ENCODE peak calls at places on chromosome 20, in six cellular contexts. R, B, M, S, A and K are unnamed samples. For H3K4me1, the result is how much of the 10 kb centered on the place peaks cover.

GRCh38 chr20:34791289-34792020 is 34.0 kb downstream of the NCOA6 start:
- DNase-seq in R (no peak), B (no peak), M (no peak), S (no peak), A (no peak), K (no peak)

GRCh38 chr20:35629432-35630145 is 14.0 kb downstream of the SPAG4 start:
- DNase-seq in R (no peak), B (peak), M (no peak), S (no peak), A (no peak), K (no peak)

GRCh38 chr20:13610205-13610604 is 28.5 kb downstream of the TASP1 start:
- DNase-seq in R (no peak), B (no peak), M (no peak), S (no peak), A (no peak), K (no peak)

GRCh38 chr20:36167826-36168634 is 13.5 kb downstream of the EPB41L1 start:
- DNase-seq in R (no peak), B (no peak), M (peak), S (no peak), A (no peak), K (no peak)

GRCh38 chr20:57323034-57323433 is 6.6 kb upstream of the SPO11 start:
- DNase-seq in R (peak), B (no peak), M (no peak), S (no peak), A (no peak), K (peak)

GRCh38 chr20:56628873-56629463 is at the start of gene TFAP2C:
- DNase-seq in R (peak), B (peak), M (peak), S (peak), A (no peak), K (peak)

GRCh38 chr20:33986560-33987216 is 7.0 kb upstream of the RALY start:
- DNase-seq in R (no peak), B (no peak), M (no peak), S (no peak), A (no peak), K (no peak)

GRCh38 chr20:11451793-11452291 is 465.9 kb upstream of the BTBD3 start:
- DNase-seq in R (no peak), B (no peak), M (no peak), S (no peak), A (no peak), K (no peak)

GRCh38 chr20:13099676-13100075 is 90.9 kb downstream of the SPTLC3 start:
- DNase-seq in R (no peak), B (no peak), M (no peak), S (no peak), A (no peak), K (no peak)

GRCh38 chr20:19893356-19893755 is 123.8 kb upstream of the NAA20 start:
- DNase-seq in R (no peak), B (no peak), M (no peak), S (no peak), A (no peak), K (no peak)

GRCh38 chr20:57529160-57529585 is 4.2 kb upstream of the CTCFL start:
- DNase-seq in R (no peak), B (no peak), M (no peak), S (no peak), A (no peak), K (peak)

GRCh38 chr20:57193094-57193493 is 73.3 kb downstream of the BMP7 start:
- DNase-seq in R (no peak), B (no peak), M (no peak), S (no peak), A (peak), K (no peak)

GRCh38 chr20:54172532-54172855 is 1.3 kb downstream of the CYP24A1 start:
- DNase-seq in R (no peak), B (no peak), M (no peak), S (no peak), A (no peak), K (no peak)

GRCh38 chr20:19433371-19434316 is 221.2 kb downstream of the SLC24A3 start:
- DNase-seq in R (no peak), B (no peak), M (no peak), S (no peak), A (no peak), K (no peak)

GRCh38 chr20:20364016-20364746 is 3.7 kb upstream of the INSM1 start:
- DNase-seq in R (no peak), B (no peak), M (no peak), S (no peak), A (peak), K (peak)

GRCh38 chr20:23646106-23646958 is 8.6 kb upstream of the CST3 start:
- DNase-seq in R (no peak), B (no peak), M (no peak), S (no peak), A (no peak), K (no peak)

GRCh38 chr20:25309395-25310267 is 61.7 kb downstream of the PYGB start:
- DNase-seq in R (peak), B (peak), M (peak), S (peak), A (peak), K (peak)

GRCh38 chr20:51372176-51372803 is 170.2 kb downstream of the NFATC2 start:
- DNase-seq in R (peak), B (peak), M (peak), S (peak), A (peak), K (peak)

GRCh38 chr20:2387180-2387577 is 6.5 kb downstream of the TGM6 start:
- DNase-seq in R (no peak), B (peak), M (peak), S (no peak), A (no peak), K (peak)

GRCh38 chr20:44832724-44833123 is 22.4 kb upstream of the RIMS4 start:
- DNase-seq in R (no peak), B (no peak), M (no peak), S (no peak), A (no peak), K (no peak)

GRCh38 chr20:61907081-61907891 is 158.4 kb downstream of the TAF4 start:
- DNase-seq in R (no peak), B (no peak), M (no peak), S (no peak), A (peak), K (no peak)

GRCh38 chr20:44110816-44111568 is 76.0 kb downstream of the JPH2 start:
- DNase-seq in R (no peak), B (no peak), M (no peak), S (no peak), A (no peak), K (no peak)

GRCh38 chr20:5033566-5033965 is 32.3 kb upstream of the SLC23A2 start:
- DNase-seq in R (no peak), B (no peak), M (no peak), S (no peak), A (no peak), K (no peak)

GRCh38 chr20:38307371-38308046 is 3.6 kb downstream of the BPI start:
- DNase-seq in R (no peak), B (no peak), M (no peak), S (no peak), A (no peak), K (no peak)

GRCh38 chr20:51402201-51402600 is 140.3 kb downstream of the NFATC2 start:
- DNase-seq in R (no peak), B (no peak), M (no peak), S (peak), A (peak), K (no peak)

GRCh38 chr20:46230811-46231282 is 77.5 kb downstream of the CDH22 start:
- DNase-seq in R (no peak), B (no peak), M (no peak), S (no peak), A (no peak), K (no peak)

GRCh38 chr20:13222319-13222716 is 1.2 kb downstream of the ISM1 start:
- DNase-seq in R (no peak), B (no peak), M (no peak), S (no peak), A (no peak), K (no peak)

GRCh38 chr20:1926237-1926636 is 31.0 kb downstream of the SIRPA start:
- DNase-seq in R (no peak), B (no peak), M (no peak), S (no peak), A (no peak), K (no peak)

GRCh38 chr20:33506576-33506975 is 16.7 kb downstream of the CBFA2T2 start:
- DNase-seq in R (no peak), B (no peak), M (no peak), S (no peak), A (no peak), K (no peak)

GRCh38 chr20:40291483-40291882 is 397.6 kb downstream of the MAFB start:
- DNase-seq in R (no peak), B (no peak), M (no peak), S (no peak), A (no peak), K (no peak)

GRCh38 chr20:41364236-41364855 is 2.3 kb downstream of the EMILIN3 start:
- DNase-seq in R (no peak), B (no peak), M (no peak), S (no peak), A (no peak), K (no peak)

GRCh38 chr20:14616003-14616402 is 278.6 kb upstream of the FLRT3 start:
- DNase-seq in R (no peak), B (no peak), M (no peak), S (no peak), A (no peak), K (no peak)

GRCh38 chr20:51500311-51500710 is 42.2 kb downstream of the NFATC2 start:
- DNase-seq in R (no peak), B (no peak), M (no peak), S (no peak), A (peak), K (no peak)

GRCh38 chr20:31861346-31862156 is 8.8 kb downstream of the DUSP15 start:
- DNase-seq in R (peak), B (peak), M (peak), S (peak), A (peak), K (peak)

GRCh38 chr20:46264391-46265266 is 43.7 kb downstream of the CDH22 start:
- DNase-seq in R (no peak), B (no peak), M (no peak), S (no peak), A (no peak), K (peak)

GRCh38 chr20:37816003-37816402 is 86.9 kb upstream of the VSTM2L start:
- DNase-seq in R (no peak), B (no peak), M (no peak), S (no peak), A (no peak), K (no peak)

GRCh38 chr20:50115041-50115512 is 2.1 kb upstream of the UBE2V1 start:
- DNase-seq in R (no peak), B (no peak), M (no peak), S (no peak), A (no peak), K (no peak)
- H3K4me3 ChIP-seq in R (peak), B (peak), M (peak), S (peak), A (peak), K (no peak)

GRCh38 chr20:63015665-63016361 is 9.0 kb upstream of the BHLHE23 start:
- DNase-seq in R (no peak), B (no peak), M (no peak), S (no peak), A (peak), K (no peak)

GRCh38 chr20:63015147-63015664 is 8.4 kb upstream of the BHLHE23 start:
- DNase-seq in R (no peak), B (no peak), M (no peak), S (no peak), A (no peak), K (no peak)

GRCh38 chr20:63017826-63018411 is 11.2 kb upstream of the BHLHE23 start:
- DNase-seq in R (no peak), B (no peak), M (no peak), S (peak), A (peak), K (no peak)

GRCh38 chr20:63016514-63017075 is 9.8 kb upstream of the BHLHE23 start:
- DNase-seq in R (no peak), B (no peak), M (no peak), S (no peak), A (peak), K (peak)

GRCh38 chr20:63017076-63017825 is 10.5 kb upstream of the BHLHE23 start:
- DNase-seq in R (no peak), B (no peak), M (no peak), S (no peak), A (no peak), K (no peak)
- H3K4me1 ChIP-seq in R (under half), B (under half), M (under half), S (under half), A (under half), K (under half)

DNA sequence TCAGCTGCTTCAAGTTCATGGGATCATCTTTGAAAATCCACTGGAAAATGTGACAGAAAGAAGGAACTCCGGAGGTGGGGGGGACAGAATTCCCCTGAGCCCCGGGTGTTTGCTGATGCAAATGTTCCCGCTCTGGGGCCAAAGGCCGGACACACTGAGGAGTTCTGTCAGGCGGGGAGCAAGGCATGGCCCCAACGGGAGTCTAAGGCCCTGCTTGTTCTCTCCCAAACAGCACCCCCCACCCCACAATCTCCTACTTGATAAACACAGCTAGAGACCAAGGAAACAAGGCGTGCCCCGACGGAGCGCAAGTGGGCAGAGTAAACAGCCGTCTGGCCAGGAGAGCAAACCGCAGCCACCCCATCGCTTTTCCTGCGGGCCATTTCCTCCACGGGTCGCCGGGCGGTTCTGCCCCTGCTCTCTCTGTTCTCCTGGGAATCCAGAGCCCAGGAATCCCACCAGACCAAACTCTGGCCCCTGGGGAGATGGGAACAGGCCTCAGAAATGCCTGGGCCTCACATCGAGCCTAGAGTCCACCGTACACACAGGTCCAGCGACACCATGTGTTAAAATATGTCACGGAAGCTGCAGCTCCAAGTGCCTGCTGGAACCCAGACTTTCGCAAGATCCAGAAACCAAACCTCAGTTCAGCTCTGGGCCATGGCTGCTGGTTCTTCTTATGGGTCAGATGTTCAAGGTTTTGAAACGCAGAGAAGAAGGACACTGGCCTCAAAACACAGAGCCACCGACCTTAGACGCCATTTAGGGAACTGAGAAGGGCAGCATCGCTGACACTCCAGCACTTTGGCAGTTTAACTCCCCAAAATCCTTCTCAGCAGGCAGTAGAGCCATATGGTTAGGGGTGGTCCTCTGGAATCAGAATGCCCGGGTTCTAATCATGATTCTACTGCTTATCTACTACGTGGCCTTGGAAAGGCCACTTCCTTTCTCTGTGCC is 104.2 kb downstream of the PREX1 start:
- DNase-seq in R (no peak), B (peak), M (no peak), S (peak), A (peak), K (peak)
- TF ChIP-seq CTCF in R (no peak), B (no peak), M (no peak), S (peak), A (no peak), K (no peak)

GRCh38 chr20:6051505-6051904 is 2.4 kb downstream of the LRRN4 start:
- DNase-seq in R (no peak), B (no peak), M (no peak), S (no peak), A (no peak), K (no peak)

GRCh38 chr20:6055161-6055783 is 1.4 kb upstream of the LRRN4 start:
- DNase-seq in R (no peak), B (no peak), M (no peak), S (no peak), A (no peak), K (no peak)

GRCh38 chr20:6053064-6053775 is 640 bp downstream of the LRRN4 start:
- DNase-seq in R (no peak), B (no peak), M (no peak), S (no peak), A (no peak), K (no peak)

GRCh38 chr20:6055981-6056569 is 2.2 kb upstream of the LRRN4 start:
- DNase-seq in R (no peak), B (no peak), M (no peak), S (no peak), A (no peak), K (no peak)

DNA sequence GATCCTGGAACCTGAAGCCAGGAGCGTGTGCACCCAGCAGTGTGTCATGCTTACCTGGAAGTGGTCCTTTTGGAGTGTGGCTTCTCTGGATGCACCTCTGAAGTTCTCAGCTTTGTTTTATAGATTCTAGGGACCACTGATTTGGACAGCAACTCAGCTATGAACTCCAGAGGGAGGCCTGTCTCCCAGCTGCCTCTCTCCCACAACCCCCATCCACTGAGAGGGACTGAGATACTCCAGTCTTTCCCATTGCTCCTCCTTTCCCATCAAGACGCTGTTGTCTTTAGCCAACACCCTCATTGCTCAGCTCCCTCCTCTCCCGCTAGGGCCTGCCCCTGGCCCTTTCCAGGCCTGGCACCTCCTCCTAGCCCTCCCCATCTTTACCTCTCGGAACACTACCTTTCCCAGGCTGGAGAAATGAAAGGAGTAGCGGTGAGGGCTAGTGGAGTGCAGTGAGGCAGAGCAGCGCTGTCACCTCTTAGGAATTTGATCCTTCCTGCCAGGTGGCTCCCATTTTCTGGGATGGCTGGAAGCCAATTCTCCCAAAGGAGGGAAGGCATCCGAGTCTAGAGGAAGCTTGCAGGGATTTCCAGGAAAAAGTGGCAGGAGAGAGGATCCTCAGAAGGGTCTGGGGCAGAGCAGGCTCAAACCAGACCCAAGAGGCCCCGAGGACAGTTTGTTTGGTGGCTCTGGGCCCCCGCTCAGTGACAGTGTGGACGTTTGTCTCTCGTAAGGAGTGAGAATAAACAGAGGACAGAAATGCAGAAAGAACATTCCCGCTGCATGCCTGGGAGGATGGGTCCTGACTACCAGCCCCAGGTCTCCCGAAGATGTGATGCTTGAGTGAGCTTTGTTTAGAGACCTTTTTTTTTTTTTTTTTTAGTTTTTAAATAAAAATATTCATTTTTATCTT is at the start of gene LRRN4:
- DNase-seq in R (no peak), B (no peak), M (no peak), S (peak), A (no peak), K (no peak)
- H3K4me3 ChIP-seq in R (no peak), B (no peak), M (no peak), S (peak), A (no peak), K (no peak)

GRCh38 chr20:58987790-58988564 is 6.9 kb downstream of the NELFCD start:
- DNase-seq in R (no peak), B (peak), M (no peak), S (no peak), A (peak), K (no peak)

GRCh38 chr20:58985656-58986055 is 4.6 kb downstream of the NELFCD start:
- DNase-seq in R (no peak), B (peak), M (no peak), S (no peak), A (no peak), K (no peak)

GRCh38 chr20:58984691-58985090 is 3.6 kb downstream of the NELFCD start:
- DNase-seq in R (no peak), B (peak), M (no peak), S (no peak), A (no peak), K (no peak)

GRCh38 chr20:58986968-58987517 is 6.0 kb downstream of the NELFCD start:
- DNase-seq in R (no peak), B (peak), M (no peak), S (no peak), A (peak), K (no peak)

GRCh38 chr20:58986286-58986967 is 5.4 kb downstream of the NELFCD start:
- DNase-seq in R (no peak), B (peak), M (no peak), S (no peak), A (peak), K (no peak)
- H3K4me1 ChIP-seq in R (under half), B (under half), M (under half), S (under half), A (half or more), K (under half)

GRCh38 chr20:18058661-18059467 is 1.1 kb upstream of the OVOL2 start:
- DNase-seq in R (no peak), B (no peak), M (no peak), S (peak), A (no peak), K (peak)
- TF ChIP-seq CTCF in R (no peak), B (no peak), M (no peak), S (no peak), A (no peak), K (no peak)